ENCODE peak calls at places on chromosomes 12 and 14, in six cellular contexts. One of them, this sample, is unnamed.

GRCh38 chr12:2083561-2083960 is 30.8 kb downstream of the CACNA1C start:
- DNase-seq in AG09309: no peak
- DNase-seq in neural progenitor cell: no peak
- DNase-seq in CD8-positive, alpha-beta T cell: no peak
- DNase-seq in breast epithelium: no peak
- DNase-seq in A549: no peak
- DNase-seq in this sample: no peak

GRCh38 chr14:94926176-94926575 is 156.3 kb upstream of the GSC start:
- DNase-seq in AG09309: no peak
- DNase-seq in A549: no peak
- DNase-seq in CD8-positive, alpha-beta T cell: no peak
- DNase-seq in neural progenitor cell: no peak
- DNase-seq in breast epithelium: no peak
- DNase-seq in this sample: no peak

GRCh38 chr14:62709773-62710172 is 335.5 kb downstream of the KCNH5 start:
- DNase-seq in A549: no peak
- DNase-seq in breast epithelium: no peak
- DNase-seq in AG09309: no peak
- DNase-seq in CD8-positive, alpha-beta T cell: no peak
- DNase-seq in neural progenitor cell: no peak
- DNase-seq in this sample: no peak

GRCh38 chr14:24911324-24912095 is 138.4 kb downstream of the STXBP6 start:
- DNase-seq in AG09309: peak; percentile 82
- DNase-seq in breast epithelium: no peak
- DNase-seq in CD8-positive, alpha-beta T cell: no peak
- DNase-seq in A549: peak; percentile 4
- DNase-seq in neural progenitor cell: no peak
- DNase-seq in this sample: peak; percentile 53

GRCh38 chr12:481422-481821 is 21.7 kb downstream of the B4GALNT3 start:
- DNase-seq in CD8-positive, alpha-beta T cell: peak; percentile 36
- DNase-seq in breast epithelium: no peak
- DNase-seq in neural progenitor cell: no peak
- DNase-seq in A549: no peak
- DNase-seq in AG09309: no peak
- DNase-seq in this sample: peak; percentile 13

GRCh38 chr14:64060648-64061096 is 207.9 kb downstream of the SYNE2 start:
- DNase-seq in A549: peak; percentile 34
- DNase-seq in CD8-positive, alpha-beta T cell: no peak
- DNase-seq in neural progenitor cell: peak; percentile 78
- DNase-seq in breast epithelium: no peak
- DNase-seq in AG09309: no peak
- DNase-seq in this sample: no peak

GRCh38 chr14:24032727-24033418 is 18.9 kb upstream of the CARMIL3 start:
- DNase-seq in neural progenitor cell: no peak
- DNase-seq in breast epithelium: no peak
- DNase-seq in AG09309: peak; percentile 81
- DNase-seq in CD8-positive, alpha-beta T cell: no peak
- DNase-seq in A549: peak; percentile 92
- DNase-seq in this sample: no peak

GRCh38 chr12:72368719-72369505 is 96.7 kb downstream of the TRHDE start:
- DNase-seq in breast epithelium: no peak
- DNase-seq in CD8-positive, alpha-beta T cell: no peak
- DNase-seq in neural progenitor cell: no peak
- DNase-seq in AG09309: no peak
- DNase-seq in A549: no peak
- DNase-seq in this sample: no peak

GRCh38 chr12:57089259-57090245 is 638 bp downstream of the NAB2 start:
- DNase-seq in A549: no peak
- DNase-seq in CD8-positive, alpha-beta T cell: peak; percentile 61
- DNase-seq in AG09309: no peak
- DNase-seq in neural progenitor cell: peak; percentile 64
- DNase-seq in breast epithelium: peak; percentile 53
- DNase-seq in this sample: no peak

GRCh38 chr12:118980407-118981014 is 830 bp upstream of the SRRM4 start:
- DNase-seq in breast epithelium: no peak
- DNase-seq in neural progenitor cell: peak; percentile 82
- DNase-seq in AG09309: no peak
- DNase-seq in CD8-positive, alpha-beta T cell: no peak
- DNase-seq in A549: no peak
- DNase-seq in this sample: no peak

GRCh38 chr12:81416571-81416970 is 338.7 kb downstream of the ACSS3 start:
- DNase-seq in CD8-positive, alpha-beta T cell: no peak
- DNase-seq in neural progenitor cell: no peak
- DNase-seq in AG09309: no peak
- DNase-seq in breast epithelium: no peak
- DNase-seq in A549: no peak
- DNase-seq in this sample: no peak

GRCh38 chr12:113133036-113133435 is 2.5 kb downstream of the RASAL1 start:
- DNase-seq in neural progenitor cell: no peak
- DNase-seq in CD8-positive, alpha-beta T cell: no peak
- DNase-seq in AG09309: no peak
- DNase-seq in breast epithelium: no peak
- DNase-seq in A549: no peak
- DNase-seq in this sample: no peak

DNA sequence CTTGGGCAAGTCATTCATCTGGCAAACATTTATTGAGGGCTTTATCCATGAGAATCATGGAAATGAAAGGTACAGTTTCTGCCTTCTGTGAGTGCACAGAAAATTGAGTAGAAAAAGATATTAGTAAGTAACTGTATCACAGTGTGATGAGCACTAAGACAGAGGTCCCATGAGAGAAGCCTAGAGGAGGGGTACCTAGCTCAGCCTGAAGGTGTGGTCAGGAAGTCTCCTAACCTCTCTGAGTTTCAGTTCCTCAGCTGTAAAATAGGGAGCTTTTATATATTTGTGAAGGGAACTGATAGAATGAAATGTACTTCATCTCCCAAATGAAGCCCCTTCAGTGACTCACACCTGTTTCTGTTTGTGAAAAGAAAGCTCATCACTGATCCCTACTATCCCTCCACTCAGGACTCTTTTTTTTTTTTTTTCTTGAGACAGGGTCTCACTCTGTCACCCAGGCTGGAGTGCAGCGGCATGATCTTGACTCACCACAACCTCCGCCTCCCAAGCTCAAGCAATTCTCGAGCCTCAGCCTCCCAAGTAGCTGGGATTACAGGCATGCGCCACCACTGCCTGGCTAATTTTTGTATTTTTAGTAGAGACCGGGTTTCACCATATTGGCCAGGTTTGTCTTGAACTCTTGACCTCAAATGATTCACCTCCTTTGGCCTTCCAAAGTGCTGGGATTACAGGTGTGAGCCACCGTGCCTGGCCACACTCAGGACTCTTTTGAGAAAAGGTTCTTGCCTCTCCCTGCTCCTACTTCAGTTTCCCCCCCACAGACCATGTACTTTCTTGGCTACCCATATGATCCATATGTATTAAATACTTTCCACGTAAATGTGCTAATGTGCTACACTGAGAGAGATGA is 93.7 kb upstream of the FUT8 start:
- DNase-seq in CD8-positive, alpha-beta T cell: no peak
- DNase-seq in AG09309: no peak
- DNase-seq in neural progenitor cell: no peak
- DNase-seq in A549: no peak
- DNase-seq in breast epithelium: no peak
- DNase-seq in this sample: no peak
- H3K4me3 ChIP-seq in CD8-positive, alpha-beta T cell: no peak overlapping the region
- H3K4me3 ChIP-seq in AG09309: no peak overlapping the region
- H3K4me3 ChIP-seq in neural progenitor cell: no peak overlapping the region
- H3K4me3 ChIP-seq in A549: no peak overlapping the region
- H3K4me3 ChIP-seq in breast epithelium: no peak overlapping the region
- H3K4me3 ChIP-seq in this sample: no peak overlapping the region

GRCh38 chr14:105253329-105253682 is 5.0 kb downstream of the BTBD6 start:
- DNase-seq in neural progenitor cell: no peak
- DNase-seq in AG09309: no peak
- DNase-seq in breast epithelium: no peak
- DNase-seq in A549: no peak
- DNase-seq in CD8-positive, alpha-beta T cell: no peak
- DNase-seq in this sample: no peak
- TF ChIP-seq CTCF in neural progenitor cell: no peak
- TF ChIP-seq CTCF in AG09309: no peak
- TF ChIP-seq CTCF in breast epithelium: no peak
- TF ChIP-seq CTCF in A549: no peak
- TF ChIP-seq CTCF in CD8-positive, alpha-beta T cell: no peak
- TF ChIP-seq CTCF in this sample: no peak

GRCh38 chr14:33720388-33720787 is 230.5 kb downstream of the EGLN3 start:
- DNase-seq in CD8-positive, alpha-beta T cell: no peak
- DNase-seq in AG09309: no peak
- DNase-seq in breast epithelium: no peak
- DNase-seq in neural progenitor cell: no peak
- DNase-seq in A549: no peak
- DNase-seq in this sample: no peak
- H3K4me3 ChIP-seq in CD8-positive, alpha-beta T cell: no peak overlapping the region
- H3K4me3 ChIP-seq in AG09309: no peak overlapping the region
- H3K4me3 ChIP-seq in breast epithelium: no peak overlapping the region
- H3K4me3 ChIP-seq in neural progenitor cell: no peak overlapping the region
- H3K4me3 ChIP-seq in A549: no peak overlapping the region
- H3K4me3 ChIP-seq in this sample: no peak overlapping the region

GRCh38 chr14:59017285-59017965 is 171.0 kb upstream of the DAAM1 start:
- DNase-seq in neural progenitor cell: no peak
- DNase-seq in A549: no peak
- DNase-seq in CD8-positive, alpha-beta T cell: no peak
- DNase-seq in breast epithelium: no peak
- DNase-seq in AG09309: no peak
- DNase-seq in this sample: no peak

GRCh38 chr14:59018978-59019377 is 169.5 kb upstream of the DAAM1 start:
- DNase-seq in AG09309: no peak
- DNase-seq in A549: peak; percentile 11
- DNase-seq in neural progenitor cell: peak; percentile 33
- DNase-seq in breast epithelium: no peak
- DNase-seq in CD8-positive, alpha-beta T cell: no peak
- DNase-seq in this sample: no peak

GRCh38 chr14:59018460-59018859 is 170.0 kb upstream of the DAAM1 start:
- DNase-seq in CD8-positive, alpha-beta T cell: no peak
- DNase-seq in AG09309: no peak
- DNase-seq in breast epithelium: no peak
- DNase-seq in A549: no peak
- DNase-seq in neural progenitor cell: no peak
- DNase-seq in this sample: no peak

GRCh38 chr14:59022144-59022543 is 166.3 kb upstream of the DAAM1 start:
- DNase-seq in breast epithelium: no peak
- DNase-seq in AG09309: no peak
- DNase-seq in A549: peak; percentile 19
- DNase-seq in neural progenitor cell: no peak
- DNase-seq in CD8-positive, alpha-beta T cell: no peak
- DNase-seq in this sample: no peak

DNA sequence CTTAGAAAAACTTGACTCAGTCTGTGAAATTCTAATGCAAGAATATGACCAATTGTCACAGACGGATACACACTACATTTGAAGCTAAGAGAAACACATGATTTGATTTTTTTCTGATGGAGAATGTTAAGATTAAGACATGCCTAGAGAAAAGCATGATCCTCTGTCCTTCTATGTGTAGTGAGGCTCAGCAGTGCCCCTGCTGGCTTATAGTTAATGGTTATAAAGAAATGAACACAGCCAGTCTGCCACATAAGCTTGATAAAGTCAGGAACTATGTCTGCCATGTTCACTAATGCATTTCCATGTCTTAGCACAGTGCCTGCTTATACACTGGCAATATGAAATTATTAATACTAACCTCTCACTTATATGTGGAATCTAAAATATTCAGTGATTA is 168.1 kb upstream of the DAAM1 start:
- DNase-seq in A549: peak; percentile 48
- DNase-seq in AG09309: no peak
- DNase-seq in breast epithelium: no peak
- DNase-seq in neural progenitor cell: peak; percentile 27
- DNase-seq in CD8-positive, alpha-beta T cell: no peak
- DNase-seq in this sample: peak; percentile 3
- TF ChIP-seq CTCF in A549: peak; percentile 31
- TF ChIP-seq CTCF in AG09309: peak; percentile 60
- TF ChIP-seq CTCF in breast epithelium: no peak
- TF ChIP-seq CTCF in neural progenitor cell: peak; percentile 54
- TF ChIP-seq CTCF in CD8-positive, alpha-beta T cell: no peak
- TF ChIP-seq CTCF in this sample: peak; percentile 51

DNA sequence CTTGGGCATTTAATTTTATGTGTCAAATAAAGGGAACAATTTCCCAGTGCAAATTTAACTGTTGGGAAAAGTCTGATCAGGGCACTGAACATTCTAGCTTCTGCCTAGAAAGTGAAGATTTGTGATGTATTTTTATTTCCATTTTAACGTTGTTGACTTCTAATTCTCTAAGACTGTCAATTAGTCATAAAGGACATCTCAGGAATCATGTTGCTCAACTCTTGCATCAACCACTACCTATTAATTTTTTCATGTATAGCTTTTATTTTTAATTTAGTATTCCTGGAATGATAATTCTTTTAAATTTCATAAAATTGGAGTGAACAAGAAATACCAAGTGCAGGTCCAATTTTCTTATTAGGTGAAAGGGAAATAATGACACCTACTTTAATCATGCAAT is 87.9 kb upstream of the METAP2 start:
- DNase-seq in neural progenitor cell: no peak
- DNase-seq in AG09309: no peak
- DNase-seq in breast epithelium: no peak
- DNase-seq in A549: no peak
- DNase-seq in CD8-positive, alpha-beta T cell: no peak
- DNase-seq in this sample: no peak
- H3K4me3 ChIP-seq in neural progenitor cell: no peak overlapping the region
- H3K4me3 ChIP-seq in AG09309: no peak overlapping the region
- H3K4me3 ChIP-seq in breast epithelium: no peak overlapping the region
- H3K4me3 ChIP-seq in A549: no peak overlapping the region
- H3K4me3 ChIP-seq in CD8-positive, alpha-beta T cell: no peak overlapping the region
- H3K4me3 ChIP-seq in this sample: no peak overlapping the region

GRCh38 chr12:109545826-109546225 is 27.5 kb downstream of the MMAB start:
- DNase-seq in neural progenitor cell: no peak
- DNase-seq in A549: no peak
- DNase-seq in breast epithelium: no peak
- DNase-seq in CD8-positive, alpha-beta T cell: no peak
- DNase-seq in AG09309: no peak
- DNase-seq in this sample: no peak
- TF ChIP-seq CTCF in neural progenitor cell: no peak
- TF ChIP-seq CTCF in A549: no peak
- TF ChIP-seq CTCF in breast epithelium: no peak
- TF ChIP-seq CTCF in CD8-positive, alpha-beta T cell: no peak
- TF ChIP-seq CTCF in AG09309: no peak
- TF ChIP-seq CTCF in this sample: no peak

GRCh38 chr12:9813821-9814798 is 13.2 kb upstream of the KLRF1 start:
- DNase-seq in AG09309: no peak
- DNase-seq in CD8-positive, alpha-beta T cell: peak; percentile 98
- DNase-seq in breast epithelium: peak; percentile 32
- DNase-seq in neural progenitor cell: peak; percentile 81
- DNase-seq in A549: peak; percentile 66
- DNase-seq in this sample: no peak
- H3K4me3 ChIP-seq in AG09309: no peak overlapping the region
- H3K4me3 ChIP-seq in CD8-positive, alpha-beta T cell: peak overlapping the region; percentile 65
- H3K4me3 ChIP-seq in breast epithelium: peak overlapping the region; percentile 15
- H3K4me3 ChIP-seq in neural progenitor cell: peak overlapping the region; percentile 48
- H3K4me3 ChIP-seq in A549: peak overlapping the region; percentile 23
- H3K4me3 ChIP-seq in this sample: no peak overlapping the region

DNA sequence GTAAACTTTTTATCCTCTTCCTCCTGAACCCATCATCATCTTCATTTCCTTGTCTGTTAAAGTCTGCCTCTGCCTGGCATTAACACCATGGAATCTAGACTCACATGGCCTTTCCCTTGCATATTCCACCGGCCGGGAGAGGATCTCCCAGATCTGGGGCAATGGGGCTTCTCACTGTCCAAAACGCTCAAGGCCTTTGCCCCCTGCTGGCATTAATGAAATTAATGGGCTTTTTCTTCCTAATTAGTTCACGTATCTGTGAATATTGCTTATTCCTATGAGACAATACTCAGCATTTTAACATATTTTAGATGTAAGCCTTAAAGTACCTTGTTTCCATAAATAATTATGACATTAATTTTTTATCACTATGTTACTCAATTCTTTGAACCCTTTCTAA is 42.9 kb upstream of the CAPRIN2 start:
- DNase-seq in AG09309: no peak
- DNase-seq in neural progenitor cell: no peak
- DNase-seq in A549: no peak
- DNase-seq in CD8-positive, alpha-beta T cell: no peak
- DNase-seq in breast epithelium: no peak
- DNase-seq in this sample: no peak
- TF ChIP-seq CTCF in AG09309: no peak
- TF ChIP-seq CTCF in neural progenitor cell: no peak
- TF ChIP-seq CTCF in A549: peak; percentile 6
- TF ChIP-seq CTCF in CD8-positive, alpha-beta T cell: no peak
- TF ChIP-seq CTCF in breast epithelium: no peak
- TF ChIP-seq CTCF in this sample: no peak